ENCODE peak calls at places on chromosomes 3 and 15, in five cellular contexts. G is Caki2, F is cardiac muscle cell, N is DMS153, H is NCI-H1930. R is an unnamed sample.

GRCh38 chr3:155880286-155880685 is 9.8 kb downstream of the GMPS start:
- DNase-seq in G (no peak), F (no peak), H (no peak), N (no peak), R (no peak)

GRCh38 chr15:52527898-52528464 is 699 bp downstream of the MYO5A start:
- DNase-seq in N (no peak), H (no peak), G (no peak), F (peak), R (no peak)

GRCh38 chr3:188567478-188568195 is 413.7 kb downstream of the LPP start:
- DNase-seq in F (no peak), N (no peak), G (no peak), H (no peak), R (no peak)

GRCh38 chr3:119831941-119832371 is 50.1 kb downstream of the NR1I2 start:
- DNase-seq in H (no peak), G (peak), N (no peak), F (no peak), R (no peak)

GRCh38 chr3:168165390-168166269 is 69.9 kb upstream of the GOLIM4 start:
- DNase-seq in G (peak), N (peak), F (peak), H (peak), R (peak)

GRCh38 chr15:85316244-85316934 is 64.0 kb upstream of the AKAP13 start:
- DNase-seq in F (peak), H (no peak), N (no peak), G (no peak), R (no peak)

GRCh38 chr15:37130356-37130755 is 30.0 kb upstream of the MEIS2 start:
- DNase-seq in N (no peak), G (no peak), F (no peak), H (no peak), R (no peak)

GRCh38 chr3:15645740-15646490 is 44.4 kb downstream of the BTD start:
- DNase-seq in G (peak), F (no peak), N (no peak), H (no peak), R (no peak)

GRCh38 chr15:68332266-68332665 is 54.7 kb downstream of the FEM1B start:
- DNase-seq in N (no peak), F (no peak), G (no peak), H (no peak), R (no peak)

GRCh38 chr3:174498638-174499037 is 360.5 kb upstream of the NAALADL2 start:
- DNase-seq in F (no peak), N (no peak), G (no peak), H (no peak), R (no peak)

GRCh38 chr3:118932822-118933558 is 101.7 kb downstream of the IGSF11 start:
- DNase-seq in F (no peak), H (no peak), G (no peak), N (no peak), R (no peak)

GRCh38 chr3:150823277-150823676 is 60.3 kb upstream of the SIAH2 start:
- DNase-seq in H (no peak), F (no peak), N (no peak), G (no peak), R (no peak)

GRCh38 chr3:153072856-153073255 is 89.2 kb upstream of the RAP2B start:
- DNase-seq in H (no peak), N (no peak), G (no peak), F (no peak), R (no peak)

GRCh38 chr15:90982135-90982534 is 12.2 kb downstream of the PRC1 start:
- DNase-seq in N (no peak), G (no peak), H (no peak), F (no peak), R (no peak)

GRCh38 chr3:59246719-59247401 is 197.0 kb upstream of the CFAP20DC start:
- DNase-seq in G (peak), F (no peak), H (no peak), N (no peak), R (no peak)

GRCh38 chr3:190197346-190197763 is 76.7 kb upstream of the P3H2 start:
- DNase-seq in F (no peak), G (peak), N (no peak), H (no peak), R (no peak)

GRCh38 chr15:67927501-67928156 is 87.8 kb upstream of the RNU6-1 start:
- DNase-seq in H (no peak), N (no peak), G (peak), F (peak), R (no peak)

GRCh38 chr15:39327005-39327725 is 253.7 kb upstream of the THBS1 start:
- DNase-seq in F (no peak), N (no peak), G (no peak), H (no peak), R (no peak)

GRCh38 chr3:74465652-74466415 is 148.6 kb downstream of the CNTN3 start:
- DNase-seq in F (peak), G (no peak), N (no peak), H (no peak), R (no peak)

GRCh38 chr3:25594007-25594502 is 70.7 kb downstream of the TOP2B start:
- DNase-seq in G (peak), H (no peak), F (peak), N (no peak), R (peak)

GRCh38 chr3:134934933-134935332 is 139.9 kb downstream of the EPHB1 start:
- DNase-seq in H (no peak), N (no peak), F (no peak), G (no peak), R (no peak)

GRCh38 chr15:89436560-89437311 is 59.6 kb downstream of the RHCG start:
- DNase-seq in G (no peak), N (no peak), H (no peak), F (no peak), R (no peak)

GRCh38 chr3:69085543-69086132 is 901 bp downstream of the ARL6IP5 start:
- DNase-seq in F (no peak), H (no peak), N (no peak), G (peak), R (no peak)

GRCh38 chr15:58458076-58458475 is 26.3 kb downstream of the LIPC start:
- DNase-seq in G (no peak), H (no peak), F (peak), N (no peak), R (no peak)

GRCh38 chr3:189500798-189501495 is 130.2 kb upstream of the TP63 start:
- DNase-seq in H (no peak), F (no peak), N (no peak), G (no peak), R (no peak)

GRCh38 chr15:89090791-89091666 is 2.8 kb downstream of the ABHD2 start:
- DNase-seq in F (peak), N (no peak), H (no peak), G (peak), R (no peak)

GRCh38 chr3:151468284-151468917 is 7.5 kb upstream of the IGSF10 start:
- DNase-seq in G (peak), N (peak), H (no peak), F (peak), R (peak)

GRCh38 chr3:66544619-66545429 is 44.0 kb upstream of the LRIG1 start:
- DNase-seq in N (no peak), F (no peak), G (no peak), H (no peak), R (no peak)

GRCh38 chr15:40857601-40858351 is 13.9 kb downstream of the SPINT1 start:
- DNase-seq in G (peak), H (no peak), F (peak), N (no peak), R (peak)